ENCODE peak calls at places on chromosomes 16 and 17, in four cellular contexts. One of them, this sample, is unnamed.

GRCh38 chr16:68289621-68290329 is 21.0 kb downstream of the SLC7A6OS start:
- DNase-seq in H1: no peak
- DNase-seq in GM12878: peak; percentile 77
- DNase-seq in HepG2: no peak
- DNase-seq in this sample: no peak

GRCh38 chr17:68346448-68346847 is 55.2 kb downstream of the ARSG start:
- DNase-seq in H1: no peak
- DNase-seq in GM12878: peak; percentile 24
- DNase-seq in HepG2: no peak
- DNase-seq in this sample: no peak

GRCh38 chr17:74493381-74493833 is 27.0 kb downstream of the CD300A start:
- DNase-seq in H1: peak; percentile 89
- DNase-seq in GM12878: peak; percentile 28
- DNase-seq in HepG2: peak; percentile 71
- DNase-seq in this sample: peak; percentile 81

GRCh38 chr17:72465191-72466024 is 344.6 kb downstream of the SOX9 start:
- DNase-seq in H1: no peak
- DNase-seq in GM12878: peak; percentile 93
- DNase-seq in HepG2: peak; percentile 89
- DNase-seq in this sample: no peak

GRCh38 chr17:82734987-82735866 is at the start of gene FN3K:
- DNase-seq in H1: peak; percentile 85
- DNase-seq in GM12878: no peak
- DNase-seq in HepG2: peak; percentile 48
- DNase-seq in this sample: peak; percentile 97

GRCh38 chr17:2977157-2977556 is 86.2 kb downstream of the OR1D5 start:
- DNase-seq in H1: no peak
- DNase-seq in GM12878: no peak
- DNase-seq in HepG2: no peak
- DNase-seq in this sample: no peak

GRCh38 chr16:85398688-85399582 is 214.2 kb upstream of the GSE1 start:
- DNase-seq in H1: peak; percentile 34
- DNase-seq in GM12878: no peak
- DNase-seq in HepG2: no peak
- DNase-seq in this sample: no peak

GRCh38 chr16:54932737-54933254 is 2.1 kb downstream of the IRX5 start:
- DNase-seq in H1: peak; percentile 73
- DNase-seq in GM12878: no peak
- DNase-seq in HepG2: no peak
- DNase-seq in this sample: no peak

GRCh38 chr16:28549301-28549899 is 4.3 kb upstream of the SGF29 start:
- DNase-seq in H1: no peak
- DNase-seq in GM12878: no peak
- DNase-seq in HepG2: peak; percentile 65
- DNase-seq in this sample: peak; percentile 41

GRCh38 chr17:40322417-40323315 is 13.7 kb downstream of the RARA start:
- DNase-seq in H1: no peak
- DNase-seq in GM12878: peak; percentile 88
- DNase-seq in HepG2: peak; percentile 55
- DNase-seq in this sample: peak; percentile 83
- TF ChIP-seq TAF1 in H1: no peak
- TF ChIP-seq TAF1 in GM12878: peak; percentile 65
- TF ChIP-seq TAF1 in HepG2: no peak
- TF ChIP-seq TAF1 in this sample: no peak

DNA sequence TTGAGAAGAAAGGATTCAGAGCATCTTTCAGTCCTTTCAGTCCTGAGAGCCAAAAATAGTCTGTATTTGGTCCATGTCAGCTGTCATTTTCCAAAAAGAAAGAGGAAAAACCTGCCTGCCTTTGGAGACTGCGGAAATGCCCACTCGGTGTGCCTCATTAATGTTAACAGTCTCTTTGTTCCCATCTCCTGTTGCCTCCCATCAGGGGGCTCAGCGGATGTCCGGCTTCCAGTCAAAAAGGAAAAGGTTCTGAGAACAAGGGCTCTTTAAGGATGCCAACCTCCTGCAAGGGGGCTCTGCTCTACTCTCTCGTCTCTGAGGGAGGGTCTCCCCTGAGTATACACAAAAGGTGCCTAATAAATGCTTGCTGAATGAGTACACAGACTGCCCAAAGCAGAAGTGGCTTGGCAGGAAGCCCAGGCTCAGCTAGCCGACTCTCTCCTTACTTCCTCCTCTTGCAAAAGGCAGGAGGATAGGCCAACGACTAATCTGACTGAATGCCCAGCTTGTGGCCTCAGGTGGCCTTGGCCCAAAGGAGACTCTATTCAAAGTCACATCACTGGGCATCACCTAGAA is 17.3 kb downstream of the TRAF4 start:
- DNase-seq in H1: peak; percentile 83
- DNase-seq in GM12878: no peak
- DNase-seq in HepG2: no peak
- DNase-seq in this sample: no peak
- TF ChIP-seq TCF12 in H1: no peak
- TF ChIP-seq TCF12 in GM12878: no peak
- TF ChIP-seq TCF12 in HepG2: no peak
- TF ChIP-seq TCF12 in this sample: no peak

GRCh38 chr17:76922967-76923366 is 54.8 kb downstream of the MGAT5B start:
- DNase-seq in H1: no peak
- DNase-seq in GM12878: no peak
- DNase-seq in HepG2: no peak
- DNase-seq in this sample: no peak

GRCh38 chr17:76925333-76925935 is 57.2 kb downstream of the MGAT5B start:
- DNase-seq in H1: no peak
- DNase-seq in GM12878: no peak
- DNase-seq in HepG2: no peak
- DNase-seq in this sample: peak; percentile 68

GRCh38 chr17:76926237-76926866 is 58.1 kb downstream of the MGAT5B start:
- DNase-seq in H1: no peak
- DNase-seq in GM12878: no peak
- DNase-seq in HepG2: no peak
- DNase-seq in this sample: no peak

GRCh38 chr17:76923491-76923890 is 55.3 kb downstream of the MGAT5B start:
- DNase-seq in H1: no peak
- DNase-seq in GM12878: no peak
- DNase-seq in HepG2: no peak
- DNase-seq in this sample: no peak

GRCh38 chr17:76924345-76925332 is 56.4 kb downstream of the MGAT5B start:
- DNase-seq in H1: no peak
- DNase-seq in GM12878: no peak
- DNase-seq in HepG2: no peak
- DNase-seq in this sample: peak; percentile 69
- TF ChIP-seq TAF1 in H1: no peak
- TF ChIP-seq TAF1 in GM12878: no peak
- TF ChIP-seq TAF1 in HepG2: no peak
- TF ChIP-seq TAF1 in this sample: no peak

GRCh38 chr17:63701477-63702222 is 1.7 kb upstream of the LIMD2 start:
- DNase-seq in H1: no peak
- DNase-seq in GM12878: no peak
- DNase-seq in HepG2: no peak
- DNase-seq in this sample: no peak

GRCh38 chr17:63698381-63698885 is 1.5 kb downstream of the LIMD2 start:
- DNase-seq in H1: peak; percentile 57
- DNase-seq in GM12878: no peak
- DNase-seq in HepG2: no peak
- DNase-seq in this sample: no peak

GRCh38 chr17:63700528-63701441 is 860 bp upstream of the LIMD2 start:
- DNase-seq in H1: peak; percentile 72
- DNase-seq in GM12878: no peak
- DNase-seq in HepG2: no peak
- DNase-seq in this sample: peak; percentile 97

GRCh38 chr17:63698886-63699637 is 863 bp downstream of the LIMD2 start:
- DNase-seq in H1: peak; percentile 68
- DNase-seq in GM12878: peak; percentile 59
- DNase-seq in HepG2: peak; percentile 46
- DNase-seq in this sample: no peak

GRCh38 chr17:63699638-63700527 is at the start of gene LIMD2:
- DNase-seq in H1: peak; percentile 82
- DNase-seq in GM12878: no peak
- DNase-seq in HepG2: no peak
- DNase-seq in this sample: peak; percentile 99
- TF ChIP-seq TCF12 in H1: no peak
- TF ChIP-seq TCF12 in GM12878: no peak
- TF ChIP-seq TCF12 in HepG2: no peak
- TF ChIP-seq TCF12 in this sample: no peak

DNA sequence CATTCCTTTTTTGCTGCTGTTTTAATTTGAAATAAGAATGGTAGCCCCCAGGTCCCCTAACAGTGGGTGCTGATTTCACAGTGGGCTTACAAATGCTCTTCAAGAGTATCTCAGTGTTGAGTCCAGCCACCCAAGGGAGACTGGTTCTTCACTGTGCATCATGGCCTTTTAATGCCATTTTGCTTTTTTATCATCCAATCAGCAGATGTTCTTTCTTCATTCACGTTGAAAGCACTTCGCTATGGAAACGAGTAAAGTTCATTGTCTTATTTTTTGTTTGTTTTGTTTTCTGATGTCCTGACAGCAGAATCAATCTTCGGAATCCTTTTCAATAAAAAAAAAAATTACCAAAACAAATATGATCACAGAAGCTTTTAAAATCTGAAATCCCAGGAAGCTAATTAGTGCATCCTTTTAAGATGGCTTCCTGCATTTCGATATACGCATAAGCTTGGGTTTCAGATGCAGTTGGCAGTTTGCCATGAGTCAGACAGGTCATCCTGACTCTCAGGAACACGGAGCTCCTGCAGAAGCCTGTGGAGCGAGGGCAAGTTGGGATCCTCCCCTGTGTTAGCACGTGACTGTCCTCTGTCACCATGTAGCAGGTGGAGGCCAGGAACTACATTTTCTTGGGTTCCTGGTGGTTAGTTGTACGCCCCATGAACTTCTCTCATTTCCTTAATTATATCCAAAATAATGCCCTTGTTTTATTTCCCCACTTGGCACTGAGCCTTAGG is 428.9 kb downstream of the MAF start:
- DNase-seq in H1: no peak
- DNase-seq in GM12878: no peak
- DNase-seq in HepG2: no peak
- DNase-seq in this sample: peak; percentile 38
- TF ChIP-seq TAF1 in H1: no peak
- TF ChIP-seq TAF1 in GM12878: no peak
- TF ChIP-seq TAF1 in HepG2: no peak
- TF ChIP-seq TAF1 in this sample: no peak

This sample was measured in SK-N-SH.